ENCODE peak calls at places on chromosomes 13 and 19, in five cellular contexts. A is cardiac muscle cell, P is brain microvascular endothelial cell, S is neuronal stem cell, H is small intestine. D is an unnamed sample. For H3K27me3 and H3K36me3, the result is how much of the 10 kb centered on the place peaks cover.

GRCh38 chr19:5677597-5677996 is 2.7 kb downstream of the MICOS13 start:
- DNase-seq in A (no peak), S (no peak), H (no peak), P (no peak), D (no peak)

GRCh38 chr13:30892966-30893365 is 13.1 kb upstream of the MEDAG start:
- DNase-seq in S (no peak), A (peak), H (no peak), P (peak), D (no peak)

GRCh38 chr19:30857388-30857787 is 485.2 kb downstream of the ZNF536 start:
- DNase-seq in A (no peak), S (no peak), P (no peak), H (no peak), D (no peak)

GRCh38 chr13:83816081-83816480 is 66.2 kb downstream of the SLITRK1 start:
- DNase-seq in P (no peak), A (no peak), S (no peak), H (no peak), D (no peak)

GRCh38 chr19:12065100-12065538 is 588 bp downstream of the ZNF844 start:
- DNase-seq in H (peak), P (peak), A (peak), S (no peak), D (no peak)

GRCh38 chr19:34925278-34925855 is 1.3 kb upstream of the ZNF30 start:
- DNase-seq in S (no peak), P (no peak), H (no peak), A (no peak), D (no peak)

GRCh38 chr13:108326318-108326717 is 56.8 kb downstream of the TNFSF13B start:
- DNase-seq in A (no peak), S (no peak), H (peak), P (no peak), D (no peak)

GRCh38 chr13:38819053-38819452 is 132.2 kb downstream of the FREM2 start:
- DNase-seq in P (peak), A (no peak), S (no peak), H (no peak), D (no peak)

GRCh38 chr13:45412274-45413049 is 5.7 kb downstream of the SLC25A30 start:
- DNase-seq in P (no peak), A (no peak), S (no peak), H (no peak), D (peak)

GRCh38 chr19:54287456-54287855 is 6.5 kb upstream of the LILRB2 start:
- DNase-seq in S (no peak), A (no peak), H (no peak), P (peak), D (no peak)

GRCh38 chr13:67493835-67494234 is 263.7 kb upstream of the PCDH9 start:
- DNase-seq in S (no peak), H (no peak), P (peak), A (no peak), D (no peak)

GRCh38 chr19:43574424-43575155 is 737 bp downstream of the XRCC1 start:
- DNase-seq in A (no peak), H (no peak), S (no peak), P (peak), D (no peak)

GRCh38 chr13:110420626-110421025 is 113.5 kb downstream of the COL4A2 start:
- DNase-seq in A (no peak), P (no peak), S (no peak), H (no peak), D (no peak)

GRCh38 chr19:6862673-6863078 is 24.7 kb upstream of the ADGRE1 start:
- DNase-seq in P (peak), S (peak), A (peak), H (peak), D (peak)

GRCh38 chr19:28305513-28305912 is 907.4 kb downstream of the UQCRFS1 start:
- DNase-seq in A (no peak), P (no peak), H (no peak), S (no peak), D (no peak)

GRCh38 chr13:82615043-82615442 is 1267.2 kb downstream of the SLITRK1 start:
- DNase-seq in H (no peak), S (no peak), P (no peak), A (no peak), D (no peak)

GRCh38 chr13:98192008-98192407 is 14.9 kb upstream of the RNF113B start:
- DNase-seq in H (no peak), P (no peak), A (no peak), S (no peak), D (no peak)

GRCh38 chr19:23420824-23421223 is 25.6 kb upstream of the ZNF91 start:
- DNase-seq in P (no peak), S (no peak), A (no peak), H (no peak), D (no peak)

GRCh38 chr13:20424959-20425358 is 100.7 kb downstream of the CRYL1 start:
- DNase-seq in A (no peak), H (no peak), S (no peak), P (no peak), D (no peak)

GRCh38 chr13:99969368-99969933 is 2.1 kb downstream of the ZIC5 start:
- DNase-seq in S (no peak), H (no peak), P (no peak), A (peak), D (no peak)
- H3K27me3 ChIP-seq in S (under half), H (half or more), P (under half), A (half or more), D (half or more)

GRCh38 chr19:41421314-41421713 is 5.9 kb downstream of the B3GNT8 start:
- DNase-seq in S (no peak), H (peak), P (no peak), A (no peak), D (no peak)

GRCh38 chr19:41421973-41422372 is 5.2 kb downstream of the B3GNT8 start:
- DNase-seq in A (no peak), S (no peak), H (no peak), P (no peak), D (no peak)

GRCh38 chr19:41424335-41425173 is 2.6 kb downstream of the B3GNT8 start:
- DNase-seq in A (no peak), H (peak), P (no peak), S (no peak), D (no peak)

GRCh38 chr19:41422955-41423354 is 4.2 kb downstream of the B3GNT8 start:
- DNase-seq in P (no peak), A (no peak), H (no peak), S (no peak), D (no peak)

DNA sequence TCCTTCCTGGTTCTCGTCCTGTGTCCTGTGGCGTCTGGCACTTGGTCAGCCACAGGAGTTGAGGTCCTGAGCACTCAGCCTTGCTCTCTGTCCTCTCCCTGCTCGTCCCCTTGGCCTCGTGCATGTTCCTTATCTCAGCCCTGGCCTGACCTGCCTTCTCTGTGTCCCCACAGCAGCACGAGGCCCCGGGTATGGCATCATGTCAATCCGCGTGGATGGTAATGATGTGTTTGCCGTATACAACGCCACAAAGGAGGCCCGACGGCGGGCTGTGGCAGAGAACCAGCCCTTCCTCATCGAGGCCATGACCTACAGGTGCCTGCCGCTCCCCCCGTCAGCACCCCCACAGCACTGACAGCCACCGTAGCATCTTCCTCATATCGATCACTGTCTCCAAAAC is 4.7 kb downstream of the B3GNT8 start:
- DNase-seq in A (no peak), P (no peak), S (no peak), H (no peak), D (no peak)
- H3K36me3 ChIP-seq in A (under half), P (under half), S (half or more), H (under half), D (under half)

GRCh38 chr19:15328312-15328711 is 4.0 kb downstream of the BRD4 start:
- DNase-seq in S (no peak), A (peak), H (no peak), P (no peak), D (no peak)

GRCh38 chr19:15320118-15320517 is 12.2 kb downstream of the BRD4 start:
- DNase-seq in A (no peak), H (no peak), P (no peak), S (no peak), D (no peak)

GRCh38 chr19:15321739-15322138 is 10.6 kb downstream of the BRD4 start:
- DNase-seq in P (no peak), H (no peak), A (no peak), S (no peak), D (no peak)

GRCh38 chr19:15324791-15325519 is 7.4 kb downstream of the BRD4 start:
- DNase-seq in H (peak), S (no peak), A (peak), P (no peak), D (no peak)

DNA sequence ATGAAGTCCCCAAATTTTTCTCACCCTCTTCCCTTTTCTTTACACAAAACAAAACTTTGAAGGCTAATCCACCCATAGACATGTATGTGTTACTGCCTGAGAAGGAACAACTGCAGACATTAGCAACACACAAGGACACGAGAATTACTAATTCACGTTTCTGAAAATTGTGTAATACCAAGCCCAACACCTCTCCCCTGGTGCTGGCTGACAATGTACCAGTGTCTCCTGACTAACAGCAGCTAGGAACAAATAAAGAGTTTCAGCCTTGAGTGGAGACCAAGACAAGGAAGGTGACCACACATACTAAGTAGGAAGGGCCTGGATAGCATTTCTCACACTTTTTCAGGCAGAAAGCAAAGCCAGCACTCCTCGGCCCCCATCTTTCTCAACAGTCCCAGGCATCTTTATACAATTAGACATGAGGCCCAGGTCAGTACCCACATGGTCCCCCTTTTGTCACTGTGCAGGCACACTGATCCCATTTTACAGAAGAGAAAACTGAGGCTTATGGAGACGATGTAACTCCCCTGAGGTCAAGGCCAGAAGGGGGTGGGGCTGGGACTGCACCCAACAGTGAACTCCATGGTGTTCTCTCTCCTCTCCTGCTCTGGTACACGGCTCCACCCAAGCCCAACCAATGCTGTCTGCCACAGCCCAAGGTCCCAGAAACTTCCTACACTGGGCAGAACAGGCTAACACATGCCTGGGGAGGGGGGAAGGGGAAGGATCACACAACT is 8.7 kb downstream of the BRD4 start:
- DNase-seq in A (no peak), P (no peak), H (peak), S (no peak), D (peak)
- H3K27me3 ChIP-seq in A (under half), P (under half), H (under half), S (under half), D (under half)

DNA sequence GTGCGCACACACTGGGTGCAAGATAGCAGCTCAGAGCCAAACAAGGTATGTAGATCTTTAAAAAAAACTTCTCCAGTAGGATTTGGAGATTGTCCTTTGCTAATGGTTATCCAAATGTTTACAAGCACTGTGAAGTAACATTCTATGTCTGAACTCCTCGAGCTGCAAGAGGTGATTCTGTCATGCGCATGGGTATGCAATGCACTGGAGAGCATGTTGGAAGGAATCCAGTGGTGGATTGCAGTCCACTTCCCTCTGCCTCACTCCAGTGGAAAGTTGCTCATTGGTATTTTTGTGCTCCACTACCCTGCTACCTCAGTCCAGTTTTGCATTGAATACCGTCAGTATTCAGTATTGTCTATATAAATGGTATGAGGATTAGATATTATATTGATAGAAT is 132.1 kb downstream of the ATP8A2 start:
- DNase-seq in P (no peak), A (no peak), S (no peak), H (no peak), D (no peak)
- H3K36me3 ChIP-seq in P (under half), A (under half), S (under half), H (under half), D (under half)

GRCh38 chr13:59584101-59584500 is 579.6 kb downstream of the DIAPH3 start:
- DNase-seq in H (no peak), P (no peak), S (no peak), A (no peak), D (no peak)
- H3K27me3 ChIP-seq in H (under half), P (under half), S (under half), A (under half), D (under half)

DNA sequence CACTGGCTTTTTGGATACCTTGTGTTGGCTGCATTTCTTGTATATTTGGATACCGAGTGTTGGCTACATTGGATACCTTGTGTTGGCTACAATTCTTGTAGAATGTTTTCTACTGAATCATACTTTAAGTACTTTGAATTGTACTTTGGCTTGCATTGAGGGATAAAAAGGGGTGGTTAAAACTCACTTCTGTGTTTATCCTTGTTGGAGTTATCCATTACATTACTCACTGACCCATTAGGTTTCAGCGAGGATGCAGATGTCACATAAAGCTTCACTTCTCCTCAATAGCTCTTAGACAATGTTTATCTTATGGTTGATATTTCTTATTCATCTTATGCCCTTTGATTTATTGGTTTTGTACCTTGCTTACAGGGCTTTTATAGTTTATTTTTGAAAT is 43.1 kb downstream of the PDS5B start:
- DNase-seq in A (no peak), P (no peak), H (no peak), S (no peak), D (no peak)
- H3K36me3 ChIP-seq in A (under half), P (under half), H (under half), S (under half), D (under half)

GRCh38 chr19:51019544-51019925 is at the start of gene KLK10:
- DNase-seq in H (no peak), P (no peak), A (no peak), S (no peak), D (no peak)
- H3K27me3 ChIP-seq in H (under half), P (under half), A (half or more), S (under half), D (under half)